ENCODE peak calls at places on chromosomes 7 and 10, in five cellular contexts. B, S, T, G and J are unnamed samples.

GRCh38 chr7:1340640-1341360 is 108.1 kb downstream of the UNCX start:
- DNase-seq in B (no peak), S (peak), T (no peak), G (no peak), J (no peak)

GRCh38 chr10:24952146-24952700 is at the start of gene PRTFDC1:
- DNase-seq in B (peak), S (peak), T (no peak), G (peak), J (no peak)

GRCh38 chr7:105559926-105560325 is 21.4 kb downstream of the EFCAB10 start:
- DNase-seq in B (no peak), S (no peak), T (no peak), G (no peak), J (no peak)

GRCh38 chr7:48811071-48811470 is 113.3 kb upstream of the CDC14C start:
- DNase-seq in B (no peak), S (no peak), T (no peak), G (no peak), J (no peak)

GRCh38 chr10:97229322-97229721 is 43.6 kb upstream of the SLIT1 start:
- DNase-seq in B (no peak), S (no peak), T (no peak), G (no peak), J (no peak)

GRCh38 chr10:14254368-14254767 is 76.4 kb downstream of the FRMD4A start:
- DNase-seq in B (no peak), S (no peak), T (no peak), G (no peak), J (peak)

GRCh38 chr7:2037301-2037804 is 195.4 kb downstream of the MAD1L1 start:
- DNase-seq in B (no peak), S (peak), T (peak), G (peak), J (no peak)

GRCh38 chr10:29089094-29089493 is 199.8 kb upstream of the LYZL1 start:
- DNase-seq in B (no peak), S (no peak), T (no peak), G (no peak), J (no peak)

GRCh38 chr7:118239014-118239413 is 14.5 kb downstream of the ANKRD7 start:
- DNase-seq in B (no peak), S (no peak), T (no peak), G (no peak), J (no peak)

GRCh38 chr7:95027181-95027872 is 119.9 kb downstream of the PPP1R9A start:
- DNase-seq in B (no peak), S (no peak), T (no peak), G (no peak), J (no peak)

GRCh38 chr10:71646051-71646450 is 73.5 kb downstream of the C10orf105 start:
- DNase-seq in B (no peak), S (no peak), T (no peak), G (no peak), J (no peak)

GRCh38 chr7:112937651-112938390 is 147.6 kb upstream of the TMEM168 start:
- DNase-seq in B (no peak), S (no peak), T (peak), G (peak), J (no peak)
- H3K4me3 ChIP-seq in B (peak), S (peak), T (peak), G (peak), J (no peak)

DNA sequence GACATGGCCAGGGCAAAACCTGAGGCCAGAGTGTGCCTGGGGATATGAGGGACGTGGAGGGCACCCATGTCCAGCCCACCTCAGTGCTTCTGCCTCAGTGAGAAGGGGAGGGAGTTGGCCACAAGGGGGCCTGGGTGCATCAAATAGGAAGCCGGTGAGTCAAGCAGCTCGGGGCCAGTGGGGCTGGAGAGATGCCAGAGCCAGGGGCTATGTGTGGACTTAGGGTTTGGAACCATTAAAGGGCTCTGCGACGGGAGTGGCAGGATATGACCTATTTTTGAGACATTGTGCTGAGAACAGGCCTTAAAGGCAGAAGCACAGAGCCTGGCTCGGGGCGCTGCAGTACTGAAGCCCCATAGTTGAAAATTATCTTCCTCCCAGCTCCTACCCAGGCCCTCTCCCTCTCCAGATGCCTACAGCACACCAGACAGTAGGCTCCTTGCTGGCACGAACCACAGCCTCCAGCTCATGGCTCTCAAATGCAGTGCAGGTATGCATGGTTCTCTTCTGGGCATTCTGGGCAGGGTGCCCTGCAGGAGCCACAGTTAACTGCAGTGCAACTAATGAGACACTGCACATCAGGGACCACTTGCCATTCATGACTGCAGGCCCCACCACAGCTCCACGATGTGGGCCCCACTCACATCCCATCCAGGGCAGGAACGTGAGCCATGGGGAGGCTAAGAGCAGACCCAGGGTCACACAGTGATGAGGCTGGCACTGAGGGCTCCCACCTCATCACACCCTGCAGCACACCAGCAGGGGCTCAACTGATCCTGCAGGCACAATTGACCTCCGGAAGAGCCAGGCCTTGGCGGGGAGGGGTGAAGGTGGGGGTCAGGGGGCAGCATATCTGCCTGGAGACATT is 7.2 kb upstream of the PGAM2 start:
- DNase-seq in B (peak), S (peak), T (peak), G (peak), J (no peak)
- TF ChIP-seq CTCF in B (peak), S (peak), T (peak), G (peak), J (peak)

GRCh38 chr10:62018141-62018911 is 116.8 kb downstream of the ARID5B start:
- DNase-seq in B (no peak), S (no peak), T (no peak), G (no peak), J (peak)
- H3K4me3 ChIP-seq in B (no peak), S (no peak), T (no peak), G (no peak), J (no peak)

DNA sequence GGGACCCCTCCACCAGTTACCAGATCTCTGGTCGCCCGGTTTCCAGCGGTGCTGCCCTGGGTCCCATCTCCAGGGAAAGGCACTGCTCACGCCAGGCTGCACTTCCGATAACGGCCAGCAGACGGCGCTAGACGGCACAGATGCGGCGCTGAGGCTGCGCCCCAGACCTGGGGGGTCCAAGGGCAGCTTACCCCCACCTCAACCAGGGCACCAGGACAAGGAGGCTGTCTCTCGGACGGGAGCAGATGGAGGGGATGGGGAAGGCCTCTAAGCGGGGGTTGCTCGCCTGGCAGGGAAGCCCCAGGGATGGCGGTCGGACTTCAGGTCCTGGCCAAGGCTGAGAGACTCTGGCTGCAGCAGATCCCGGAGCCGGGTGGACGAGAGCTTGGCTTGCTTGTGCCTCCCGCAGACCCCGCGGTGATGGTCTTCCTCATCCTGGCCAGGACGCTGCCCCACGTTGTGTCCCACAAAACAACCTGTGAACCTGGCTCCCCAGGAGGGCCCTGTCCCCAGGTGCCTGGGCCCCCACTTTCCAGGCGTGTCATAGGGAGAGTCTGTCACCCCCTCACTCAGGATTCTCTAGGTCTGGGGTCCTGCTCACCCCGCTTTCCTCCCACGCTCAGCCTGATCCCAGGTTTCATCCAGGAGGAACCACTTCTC is 23.9 kb upstream of the ZNF716 start:
- DNase-seq in B (no peak), S (no peak), T (no peak), G (no peak), J (no peak)
- TF ChIP-seq CTCF in B (no peak), S (no peak), T (no peak), G (no peak), J (no peak)

DNA sequence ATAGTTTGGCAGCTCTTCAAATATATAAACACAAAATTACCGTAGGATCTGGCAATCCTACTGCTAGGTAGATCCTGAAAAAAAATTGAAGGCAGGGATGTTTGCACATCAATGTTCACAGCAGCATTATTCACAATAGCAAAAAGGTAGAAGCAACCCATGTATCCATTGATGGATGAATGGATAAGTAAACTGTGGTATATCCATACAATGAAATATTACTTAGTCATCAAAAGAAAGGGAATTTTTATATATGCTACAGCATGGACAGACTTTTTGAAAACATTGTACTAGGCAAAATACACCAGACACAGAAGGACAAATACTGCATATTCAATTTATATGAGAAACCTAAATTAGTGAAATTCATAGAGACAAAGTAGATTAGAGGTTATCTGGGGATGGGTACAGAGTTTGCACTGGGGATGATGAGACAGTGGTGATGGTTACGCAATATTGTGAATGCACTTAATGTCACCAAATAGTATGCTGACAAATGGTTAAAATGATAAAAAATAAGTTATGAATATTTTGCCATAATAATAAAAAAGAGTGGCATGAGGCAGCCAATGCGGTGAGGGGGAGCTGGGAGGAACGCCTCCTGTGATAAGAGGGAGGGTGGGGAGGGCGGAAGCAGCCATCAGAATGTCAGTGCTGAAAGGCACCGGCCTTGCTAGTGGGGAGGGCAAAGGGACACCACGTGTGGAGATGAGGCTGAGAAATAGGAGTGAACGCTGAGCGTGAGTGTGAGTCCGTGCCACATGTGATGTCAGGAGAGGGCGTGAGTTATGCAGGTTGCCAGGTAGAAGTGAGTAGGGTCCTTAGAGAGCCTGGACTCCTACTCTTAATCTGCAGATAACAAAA is 386.1 kb upstream of the PODXL start:
- DNase-seq in B (no peak), S (no peak), T (no peak), G (no peak), J (no peak)
- H3K4me3 ChIP-seq in B (no peak), S (no peak), T (no peak), G (no peak), J (no peak)